ENCODE peak calls at places on chromosomes 7 and 10, in seven cellular contexts. L is RWPE2, B is IMR-90, G is esophagus squamous epithelium, E is GM23248, V is MM.1S, M is breast epithelium. O is an unnamed sample. For H3K4me1, the result is how much of the 10 kb centered on the place peaks cover.

GRCh38 chr10:122981066-122981464 is 864 bp downstream of the PSTK start:
- DNase-seq in L (no peak), B (peak), G (no peak), E (peak), V (peak), M (no peak), O (no peak)

GRCh38 chr10:112177247-112177646 is 6.3 kb downstream of the GPAM start:
- DNase-seq in L (no peak), B (peak), G (no peak), E (no peak), V (no peak), M (no peak), O (no peak)

GRCh38 chr10:4498763-4499251 is 327.2 kb upstream of the AKR1E2 start:
- DNase-seq in L (no peak), B (peak), G (no peak), E (peak), V (no peak), M (no peak), O (no peak)

GRCh38 chr7:128017880-128018845 is 13.1 kb downstream of the LRRC4 start:
- DNase-seq in L (no peak), B (peak), G (no peak), E (peak), V (no peak), M (no peak), O (no peak)

GRCh38 chr10:26628395-26628794 is 69.1 kb upstream of the PDSS1 start:
- DNase-seq in L (no peak), B (no peak), G (no peak), E (no peak), V (no peak), M (no peak), O (no peak)

GRCh38 chr7:101804642-101805401 is 12.6 kb upstream of the CUX1 start:
- DNase-seq in L (no peak), B (no peak), G (no peak), E (peak), V (peak), M (no peak), O (no peak)

GRCh38 chr10:128061306-128062300 is 64.6 kb downstream of the MKI67 start:
- DNase-seq in L (no peak), B (no peak), G (no peak), E (no peak), V (no peak), M (no peak), O (no peak)

GRCh38 chr7:35623381-35623780 is 71.6 kb downstream of the HERPUD2 start:
- DNase-seq in L (no peak), B (no peak), G (no peak), E (no peak), V (no peak), M (no peak), O (no peak)

GRCh38 chr10:71801357-71801756 is 28.0 kb upstream of the VSIR start:
- DNase-seq in L (no peak), B (no peak), G (no peak), E (no peak), V (no peak), M (no peak), O (no peak)

GRCh38 chr10:114343623-114344306 is 60.5 kb downstream of the AFAP1L2 start:
- DNase-seq in L (no peak), B (no peak), G (no peak), E (no peak), V (no peak), M (no peak), O (no peak)

GRCh38 chr7:28093617-28094232 is 86.9 kb downstream of the JAZF1 start:
- DNase-seq in L (no peak), B (peak), G (no peak), E (peak), V (peak), M (no peak), O (no peak)

GRCh38 chr10:13928362-13928921 is 341.7 kb downstream of the PRPF18 start:
- DNase-seq in L (no peak), B (no peak), G (no peak), E (peak), V (no peak), M (no peak), O (no peak)

GRCh38 chr10:61280303-61280702 is 172.9 kb downstream of the TMEM26 start:
- DNase-seq in L (no peak), B (peak), G (no peak), E (peak), V (no peak), M (no peak), O (no peak)

GRCh38 chr10:55630491-55631056 is 730.5 kb downstream of the ZWINT start:
- DNase-seq in L (no peak), B (no peak), G (no peak), E (peak), V (no peak), M (no peak), O (no peak)

GRCh38 chr10:102461187-102462054 is 10.1 kb upstream of the C10orf95 start:
- DNase-seq in L (peak), B (peak), G (peak), E (peak), V (peak), M (peak), O (peak)

GRCh38 chr7:150428671-150429451 is 21.6 kb upstream of the GIMAP8 start:
- DNase-seq in L (no peak), B (peak), G (no peak), E (peak), V (no peak), M (peak), O (no peak)

GRCh38 chr10:43160067-43160918 is 22.0 kb downstream of the CSGALNACT2 start:
- DNase-seq in L (no peak), B (peak), G (no peak), E (peak), V (no peak), M (no peak), O (no peak)

GRCh38 chr10:130558778-130559177 is 422.6 kb downstream of the GLRX3 start:
- DNase-seq in L (no peak), B (no peak), G (no peak), E (no peak), V (no peak), M (no peak), O (no peak)

GRCh38 chr7:157155959-157156358 is 17.2 kb downstream of the UBE3C start:
- DNase-seq in L (no peak), B (no peak), G (no peak), E (no peak), V (no peak), M (no peak), O (no peak)

GRCh38 chr10:27998178-27998953 is 513 bp downstream of the ODAD2 start:
- DNase-seq in L (peak), B (peak), G (no peak), E (peak), V (peak), M (no peak), O (peak)

GRCh38 chr10:50224330-50224952 is 26.9 kb downstream of the ASAH2 start:
- DNase-seq in L (no peak), B (peak), G (no peak), E (peak), V (peak), M (no peak), O (peak)

GRCh38 chr7:66921396-66921917 is 432 bp downstream of the TMEM248 start:
- DNase-seq in L (no peak), B (peak), G (no peak), E (peak), V (no peak), M (peak), O (peak)

GRCh38 chr10:44385423-44385725 is 477 bp upstream of the CXCL12 start:
- DNase-seq in L (no peak), B (no peak), G (no peak), E (no peak), V (no peak), M (no peak), O (no peak)

GRCh38 chr10:88989423-88989822 is 1.2 kb upstream of the FAS start:
- DNase-seq in L (no peak), B (no peak), G (no peak), E (no peak), V (no peak), M (no peak), O (no peak)

GRCh38 chr10:7833210-7833609 is 14.9 kb downstream of the TAF3 start:
- DNase-seq in L (no peak), B (no peak), G (no peak), E (no peak), V (no peak), M (no peak), O (no peak)

GRCh38 chr10:74135452-74135851 is 15.2 kb downstream of the AP3M1 start:
- DNase-seq in L (no peak), B (no peak), G (no peak), E (no peak), V (no peak), M (no peak), O (no peak)

GRCh38 chr10:29555746-29556481 is 78.9 kb downstream of the SVIL start:
- DNase-seq in L (no peak), B (peak), G (no peak), E (peak), V (no peak), M (no peak), O (no peak)

GRCh38 chr10:30197186-30197585 is 137.8 kb upstream of the JCAD start:
- DNase-seq in L (no peak), B (no peak), G (no peak), E (no peak), V (no peak), M (no peak), O (no peak)

GRCh38 chr7:96949766-96950165 is 55.6 kb upstream of the DLX6 start:
- DNase-seq in L (no peak), B (no peak), G (no peak), E (peak), V (no peak), M (no peak), O (no peak)

GRCh38 chr10:13917791-13918190 is 331.0 kb downstream of the PRPF18 start:
- DNase-seq in L (no peak), B (no peak), G (no peak), E (no peak), V (no peak), M (no peak), O (no peak)

GRCh38 chr7:101486764-101487458 is 124.2 kb downstream of the COL26A1 start:
- DNase-seq in L (no peak), B (no peak), G (no peak), E (no peak), V (no peak), M (no peak), O (peak)

GRCh38 chr7:45663167-45663921 is 89.2 kb downstream of the ADCY1 start:
- DNase-seq in L (no peak), B (peak), G (no peak), E (peak), V (no peak), M (peak), O (peak)

GRCh38 chr7:54253036-54253373 is 289.2 kb upstream of the VSTM2A start:
- DNase-seq in L (no peak), B (no peak), G (no peak), E (no peak), V (no peak), M (no peak), O (no peak)

GRCh38 chr10:12534824-12535223 is 185.5 kb downstream of the CAMK1D start:
- DNase-seq in L (no peak), B (peak), G (no peak), E (no peak), V (no peak), M (no peak), O (no peak)

GRCh38 chr10:11249134-11249533 is 231.5 kb downstream of the CELF2 start:
- DNase-seq in L (no peak), B (no peak), G (no peak), E (no peak), V (no peak), M (no peak), O (no peak)
- H3K4me1 ChIP-seq in L (under half), B (under half), G (under half), E (under half), V (half or more), M (under half), O (under half)

GRCh38 chr10:24256619-24257018 is 47.7 kb downstream of the KIAA1217 start:
- DNase-seq in L (no peak), B (no peak), G (no peak), E (no peak), V (no peak), M (no peak), O (no peak)

GRCh38 chr10:24255907-24256306 is 47.0 kb downstream of the KIAA1217 start:
- DNase-seq in L (peak), B (no peak), G (no peak), E (peak), V (no peak), M (peak), O (no peak)

GRCh38 chr10:24259365-24260125 is 50.6 kb downstream of the KIAA1217 start:
- DNase-seq in L (no peak), B (no peak), G (no peak), E (peak), V (no peak), M (no peak), O (no peak)

GRCh38 chr10:24255115-24255895 is 46.4 kb downstream of the KIAA1217 start:
- DNase-seq in L (peak), B (no peak), G (no peak), E (peak), V (no peak), M (no peak), O (no peak)

GRCh38 chr10:24257588-24257987 is 48.6 kb downstream of the KIAA1217 start:
- DNase-seq in L (no peak), B (no peak), G (no peak), E (no peak), V (no peak), M (no peak), O (no peak)
- H3K4me1 ChIP-seq in L (under half), B (under half), G (under half), E (under half), V (under half), M (under half), O (under half)

DNA sequence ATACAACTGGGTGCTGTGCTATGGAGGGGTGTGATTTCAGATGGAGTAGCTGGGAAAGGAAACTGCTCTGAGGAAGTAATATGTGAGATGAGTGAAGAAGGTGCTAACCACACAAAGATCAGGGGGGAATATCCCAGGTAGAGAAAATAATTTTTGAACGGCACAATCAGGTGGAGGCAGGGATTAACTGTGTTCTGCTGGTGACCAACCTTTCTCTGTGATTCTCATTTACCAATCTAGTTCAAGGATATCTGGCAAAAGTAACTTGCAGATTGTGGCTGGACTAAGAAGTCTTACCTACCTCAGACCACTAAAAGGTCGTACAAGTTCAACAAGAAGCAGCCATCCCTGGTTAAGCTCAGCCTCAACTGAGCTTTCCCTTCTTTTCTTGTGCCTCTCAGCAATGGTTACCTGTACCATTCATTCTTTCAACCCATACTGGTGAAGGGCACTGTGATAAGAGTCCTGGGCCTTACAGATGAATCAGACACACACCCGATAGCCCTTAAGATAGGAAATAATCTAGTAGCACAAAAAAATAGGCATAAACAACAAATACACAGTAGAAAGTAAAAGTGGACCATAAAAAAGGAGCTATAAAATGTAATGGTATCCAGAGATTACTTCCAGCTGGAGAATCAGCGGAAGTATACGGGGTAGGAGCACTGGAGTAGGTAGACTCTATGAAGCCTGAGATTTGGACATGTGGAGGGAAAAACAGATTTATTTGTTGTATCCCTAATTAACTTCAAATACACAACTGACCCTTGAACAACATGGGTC is 96.6 kb downstream of the UBE2H start:
- DNase-seq in L (no peak), B (no peak), G (no peak), E (no peak), V (no peak), M (no peak), O (no peak)
- H3K4me1 ChIP-seq in L (under half), B (under half), G (under half), E (under half), V (under half), M (under half), O (half or more)

GRCh38 chr10:79088613-79089355 is 20.0 kb downstream of the ZMIZ1 start:
- DNase-seq in L (no peak), B (no peak), G (no peak), E (no peak), V (no peak), M (no peak), O (no peak)

GRCh38 chr10:79088176-79088575 is 19.4 kb downstream of the ZMIZ1 start:
- DNase-seq in L (no peak), B (no peak), G (no peak), E (no peak), V (no peak), M (no peak), O (peak)

GRCh38 chr10:79092292-79092896 is 23.6 kb downstream of the ZMIZ1 start:
- DNase-seq in L (no peak), B (no peak), G (no peak), E (no peak), V (no peak), M (no peak), O (no peak)

GRCh38 chr10:79089579-79090110 is 20.9 kb downstream of the ZMIZ1 start:
- DNase-seq in L (no peak), B (no peak), G (no peak), E (no peak), V (no peak), M (no peak), O (no peak)

DNA sequence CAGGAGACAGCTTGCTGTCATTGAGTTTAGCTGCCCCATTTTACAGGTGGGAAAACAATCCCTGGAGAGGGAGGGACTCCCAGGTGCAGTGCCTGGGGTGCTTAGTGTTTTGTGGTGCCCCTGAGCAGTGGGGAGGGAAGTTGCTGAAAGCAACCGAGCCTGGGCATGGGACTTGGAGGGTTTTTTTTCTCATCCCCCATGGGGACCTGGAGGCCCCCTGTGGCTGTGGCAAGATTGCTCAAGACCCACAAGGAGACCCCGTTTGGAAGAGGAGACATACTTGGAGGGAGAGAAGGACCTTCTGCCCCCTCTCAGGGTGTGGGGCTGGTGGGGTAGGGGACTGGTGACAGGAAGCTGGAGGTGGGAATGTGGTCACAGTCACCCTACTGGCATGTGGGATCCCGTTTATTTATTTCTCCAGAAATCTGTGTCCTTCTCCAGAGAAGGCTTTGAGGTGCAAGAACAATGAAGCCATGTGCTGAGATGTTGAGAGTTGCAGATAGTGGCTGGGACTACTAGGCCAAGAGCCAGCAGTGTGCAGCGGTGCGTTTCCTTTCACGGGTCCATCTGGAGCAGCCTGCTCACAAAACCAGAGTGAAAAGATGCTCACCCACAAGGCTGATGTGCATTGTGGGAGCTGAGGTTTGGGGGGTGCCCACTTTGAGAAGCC is 21.5 kb downstream of the ZMIZ1 start:
- DNase-seq in L (no peak), B (peak), G (no peak), E (no peak), V (no peak), M (no peak), O (no peak)
- H3K4me1 ChIP-seq in L (under half), B (half or more), G (half or more), E (under half), V (under half), M (under half), O (half or more)

DNA sequence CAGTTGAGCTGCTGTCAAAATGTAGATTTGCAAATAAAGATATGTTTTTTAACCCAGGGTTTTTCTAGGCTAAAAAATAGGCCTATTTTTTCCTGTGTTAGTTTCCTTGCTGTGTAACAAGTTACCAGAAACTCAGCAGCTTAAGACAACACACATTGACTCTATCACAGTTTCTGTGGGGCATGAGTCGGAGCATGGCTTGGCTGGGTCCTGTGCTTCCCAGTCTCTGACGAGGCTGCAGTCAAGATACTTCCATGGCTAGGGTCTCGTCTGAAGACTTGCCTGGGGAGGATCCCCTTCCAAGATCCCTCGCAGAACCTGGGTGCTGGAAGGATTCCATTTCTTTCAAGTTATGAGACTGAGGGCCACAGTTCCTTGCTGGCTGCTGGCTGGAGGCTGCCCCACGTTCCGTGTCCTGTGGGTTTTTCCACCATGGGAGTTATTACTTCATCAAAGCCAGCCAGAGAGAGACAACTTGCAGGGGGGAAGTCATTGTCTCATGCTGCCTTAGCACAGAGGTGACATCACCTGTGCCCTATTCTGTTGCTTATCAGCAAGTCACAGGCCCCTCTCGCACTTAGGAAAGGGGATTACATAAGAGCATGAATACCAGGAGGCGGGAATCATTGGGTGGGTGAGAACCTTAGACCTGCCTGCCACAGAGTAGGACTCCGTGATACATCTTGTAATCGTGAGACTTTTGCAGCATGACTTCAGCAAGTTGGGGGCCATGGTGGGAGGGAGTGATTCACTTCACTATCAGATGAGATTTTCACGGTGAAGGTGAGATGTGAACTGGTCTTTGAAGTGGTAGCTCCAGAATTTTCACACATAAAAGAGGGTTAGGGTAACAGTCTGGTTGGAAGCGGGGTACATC is 77.9 kb downstream of the CCNY start:
- DNase-seq in L (no peak), B (peak), G (no peak), E (peak), V (no peak), M (no peak), O (no peak)
- H3K4me1 ChIP-seq in L (under half), B (under half), G (under half), E (under half), V (under half), M (under half), O (under half)

GRCh38 chr7:1050956-1051690 is 6.8 kb downstream of the GPR146 start:
- DNase-seq in L (no peak), B (no peak), G (no peak), E (no peak), V (no peak), M (no peak), O (no peak)
- H3K4me1 ChIP-seq in L (under half), B (under half), G (under half), E (under half), V (under half), M (under half), O (under half)

GRCh38 chr7:13988765-13989137 is 715 bp downstream of the ETV1 start:
- DNase-seq in L (no peak), B (peak), G (no peak), E (peak), V (no peak), M (no peak), O (no peak)

GRCh38 chr7:13986208-13986607 is 3.3 kb downstream of the ETV1 start:
- DNase-seq in L (no peak), B (no peak), G (no peak), E (no peak), V (no peak), M (no peak), O (no peak)

GRCh38 chr7:13987395-13987794 is 2.1 kb downstream of the ETV1 start:
- DNase-seq in L (no peak), B (peak), G (no peak), E (peak), V (no peak), M (no peak), O (no peak)

GRCh38 chr7:13989138-13989943 is at the start of gene ETV1:
- DNase-seq in L (peak), B (peak), G (no peak), E (peak), V (no peak), M (no peak), O (peak)

GRCh38 chr7:13988011-13988410 is 1.5 kb downstream of the ETV1 start:
- DNase-seq in L (no peak), B (peak), G (no peak), E (peak), V (no peak), M (no peak), O (no peak)
- H3K4me1 ChIP-seq in L (under half), B (under half), G (under half), E (under half), V (under half), M (under half), O (under half)

O was measured in pancreas.